ENCODE peak calls at places on chromosomes 16 and 17, in ten cellular contexts. One of them, this sample, is unnamed.

GRCh38 chr17:34171245-34171818 is 83.8 kb upstream of the CCL2 start:
- DNase-seq in mucosa of descending colon: peak
- DNase-seq in GM23248: peak
- DNase-seq in transverse colon: peak
- DNase-seq in fibroblast of pulmonary artery: peak
- DNase-seq in A549: peak
- DNase-seq in WERI-Rb-1: peak
- DNase-seq in lung: peak
- DNase-seq in ascending aorta: peak
- DNase-seq in cardiac fibroblast: peak
- DNase-seq in this sample: peak

GRCh38 chr16:69619514-69619913 is 53.7 kb downstream of the NFAT5 start:
- DNase-seq in mucosa of descending colon: no peak
- DNase-seq in GM23248: no peak
- DNase-seq in transverse colon: no peak
- DNase-seq in fibroblast of pulmonary artery: peak
- DNase-seq in A549: no peak
- DNase-seq in WERI-Rb-1: no peak
- DNase-seq in lung: no peak
- DNase-seq in ascending aorta: no peak
- DNase-seq in cardiac fibroblast: peak
- DNase-seq in this sample: no peak

GRCh38 chr16:35391328-35391727 is 1931.9 kb downstream of the TP53TG3F start:
- DNase-seq in mucosa of descending colon: peak
- DNase-seq in GM23248: peak
- DNase-seq in transverse colon: no peak
- DNase-seq in fibroblast of pulmonary artery: peak
- DNase-seq in A549: peak
- DNase-seq in WERI-Rb-1: peak
- DNase-seq in lung: peak
- DNase-seq in ascending aorta: no peak
- DNase-seq in cardiac fibroblast: peak
- DNase-seq in this sample: peak

GRCh38 chr17:82938486-82939212 is 98.8 kb upstream of the ZNF750 start:
- DNase-seq in mucosa of descending colon: no peak
- DNase-seq in GM23248: no peak
- DNase-seq in transverse colon: no peak
- DNase-seq in fibroblast of pulmonary artery: no peak
- DNase-seq in A549: no peak
- DNase-seq in WERI-Rb-1: no peak
- DNase-seq in lung: no peak
- DNase-seq in ascending aorta: peak
- DNase-seq in cardiac fibroblast: no peak
- DNase-seq in this sample: no peak

GRCh38 chr17:31313982-31314787 is at the start of gene EVI2B:
- DNase-seq in mucosa of descending colon: peak
- DNase-seq in GM23248: peak
- DNase-seq in transverse colon: no peak
- DNase-seq in fibroblast of pulmonary artery: peak
- DNase-seq in A549: peak
- DNase-seq in WERI-Rb-1: no peak
- DNase-seq in lung: no peak
- DNase-seq in ascending aorta: no peak
- DNase-seq in cardiac fibroblast: peak
- DNase-seq in this sample: no peak

GRCh38 chr17:28159004-28159403 is 116.5 kb downstream of the NLK start:
- DNase-seq in mucosa of descending colon: no peak
- DNase-seq in GM23248: no peak
- DNase-seq in transverse colon: no peak
- DNase-seq in fibroblast of pulmonary artery: no peak
- DNase-seq in A549: no peak
- DNase-seq in WERI-Rb-1: no peak
- DNase-seq in lung: no peak
- DNase-seq in ascending aorta: no peak
- DNase-seq in cardiac fibroblast: no peak
- DNase-seq in this sample: no peak

GRCh38 chr16:3058173-3059030 is 7.0 kb upstream of the IL32 start:
- DNase-seq in mucosa of descending colon: peak
- DNase-seq in GM23248: peak
- DNase-seq in transverse colon: peak
- DNase-seq in fibroblast of pulmonary artery: peak
- DNase-seq in A549: peak
- DNase-seq in WERI-Rb-1: peak
- DNase-seq in lung: no peak
- DNase-seq in ascending aorta: peak
- DNase-seq in cardiac fibroblast: peak
- DNase-seq in this sample: peak

GRCh38 chr17:59381716-59382570 is 50.5 kb downstream of the YPEL2 start:
- DNase-seq in mucosa of descending colon: peak
- DNase-seq in GM23248: peak
- DNase-seq in transverse colon: peak
- DNase-seq in fibroblast of pulmonary artery: peak
- DNase-seq in A549: no peak
- DNase-seq in WERI-Rb-1: no peak
- DNase-seq in lung: no peak
- DNase-seq in ascending aorta: peak
- DNase-seq in cardiac fibroblast: peak
- DNase-seq in this sample: no peak

GRCh38 chr17:46865100-46865499 is 13.7 kb downstream of the WNT9B start:
- DNase-seq in mucosa of descending colon: no peak
- DNase-seq in GM23248: peak
- DNase-seq in transverse colon: no peak
- DNase-seq in fibroblast of pulmonary artery: no peak
- DNase-seq in A549: no peak
- DNase-seq in WERI-Rb-1: no peak
- DNase-seq in lung: no peak
- DNase-seq in ascending aorta: no peak
- DNase-seq in cardiac fibroblast: no peak
- DNase-seq in this sample: no peak

GRCh38 chr17:48505788-48506187 is 25.0 kb downstream of the HOXB1 start:
- DNase-seq in mucosa of descending colon: peak
- DNase-seq in GM23248: peak
- DNase-seq in transverse colon: no peak
- DNase-seq in fibroblast of pulmonary artery: peak
- DNase-seq in A549: peak
- DNase-seq in WERI-Rb-1: no peak
- DNase-seq in lung: no peak
- DNase-seq in ascending aorta: no peak
- DNase-seq in cardiac fibroblast: peak
- DNase-seq in this sample: peak

GRCh38 chr17:64504769-64505319 is 1.2 kb downstream of the DDX5 start:
- DNase-seq in mucosa of descending colon: no peak
- DNase-seq in GM23248: no peak
- DNase-seq in transverse colon: no peak
- DNase-seq in fibroblast of pulmonary artery: peak
- DNase-seq in A549: peak
- DNase-seq in WERI-Rb-1: no peak
- DNase-seq in lung: no peak
- DNase-seq in ascending aorta: no peak
- DNase-seq in cardiac fibroblast: peak
- DNase-seq in this sample: no peak

GRCh38 chr17:39820541-39820940 is 43.6 kb downstream of the IKZF3 start:
- DNase-seq in mucosa of descending colon: no peak
- DNase-seq in GM23248: no peak
- DNase-seq in transverse colon: no peak
- DNase-seq in fibroblast of pulmonary artery: no peak
- DNase-seq in A549: no peak
- DNase-seq in WERI-Rb-1: peak
- DNase-seq in lung: no peak
- DNase-seq in ascending aorta: no peak
- DNase-seq in cardiac fibroblast: no peak
- DNase-seq in this sample: no peak

GRCh38 chr17:39816272-39816671 is 47.8 kb downstream of the IKZF3 start:
- DNase-seq in mucosa of descending colon: no peak
- DNase-seq in GM23248: no peak
- DNase-seq in transverse colon: no peak
- DNase-seq in fibroblast of pulmonary artery: no peak
- DNase-seq in A549: no peak
- DNase-seq in WERI-Rb-1: no peak
- DNase-seq in lung: no peak
- DNase-seq in ascending aorta: no peak
- DNase-seq in cardiac fibroblast: no peak
- DNase-seq in this sample: no peak

GRCh38 chr17:39822051-39822450 is 42.1 kb downstream of the IKZF3 start:
- DNase-seq in mucosa of descending colon: no peak
- DNase-seq in GM23248: no peak
- DNase-seq in transverse colon: no peak
- DNase-seq in fibroblast of pulmonary artery: no peak
- DNase-seq in A549: no peak
- DNase-seq in WERI-Rb-1: no peak
- DNase-seq in lung: no peak
- DNase-seq in ascending aorta: no peak
- DNase-seq in cardiac fibroblast: no peak
- DNase-seq in this sample: no peak

GRCh38 chr17:39820987-39821386 is 43.1 kb downstream of the IKZF3 start:
- DNase-seq in mucosa of descending colon: no peak
- DNase-seq in GM23248: no peak
- DNase-seq in transverse colon: no peak
- DNase-seq in fibroblast of pulmonary artery: no peak
- DNase-seq in A549: no peak
- DNase-seq in WERI-Rb-1: no peak
- DNase-seq in lung: no peak
- DNase-seq in ascending aorta: no peak
- DNase-seq in cardiac fibroblast: no peak
- DNase-seq in this sample: no peak

GRCh38 chr17:39818282-39819000 is 45.7 kb downstream of the IKZF3 start:
- DNase-seq in mucosa of descending colon: no peak
- DNase-seq in GM23248: no peak
- DNase-seq in transverse colon: no peak
- DNase-seq in fibroblast of pulmonary artery: no peak
- DNase-seq in A549: no peak
- DNase-seq in WERI-Rb-1: no peak
- DNase-seq in lung: no peak
- DNase-seq in ascending aorta: no peak
- DNase-seq in cardiac fibroblast: no peak
- DNase-seq in this sample: no peak
- H3K4me3 ChIP-seq in mucosa of descending colon: no peak
- H3K4me3 ChIP-seq in GM23248: no peak
- H3K4me3 ChIP-seq in transverse colon: no peak
- H3K4me3 ChIP-seq in fibroblast of pulmonary artery: no peak
- H3K4me3 ChIP-seq in A549: no peak
- H3K4me3 ChIP-seq in WERI-Rb-1: no peak
- H3K4me3 ChIP-seq in lung: no peak
- H3K4me3 ChIP-seq in ascending aorta: no peak
- H3K4me3 ChIP-seq in cardiac fibroblast: no peak
- H3K4me3 ChIP-seq in this sample: no peak

DNA sequence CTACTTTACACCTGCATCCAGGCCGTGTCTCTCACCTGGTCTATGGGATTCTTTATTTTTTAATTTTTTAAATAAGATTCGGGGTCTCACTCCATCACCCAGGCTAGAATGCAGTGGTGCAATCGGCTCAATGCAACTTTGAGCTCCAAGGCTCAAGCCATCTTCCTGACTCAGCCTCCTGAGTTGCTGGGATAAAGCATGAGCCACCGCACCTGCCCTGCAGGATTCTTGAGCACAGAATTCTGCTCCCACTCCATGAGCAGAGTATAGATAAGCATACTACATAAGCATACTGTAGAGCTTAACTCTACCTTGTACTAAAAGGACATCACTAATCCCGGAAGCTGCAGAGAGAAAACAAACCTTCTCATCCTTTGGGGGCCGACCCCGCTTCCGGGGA is 15.5 kb downstream of the GLYR1 start:
- DNase-seq in mucosa of descending colon: no peak
- DNase-seq in GM23248: no peak
- DNase-seq in transverse colon: no peak
- DNase-seq in fibroblast of pulmonary artery: no peak
- DNase-seq in A549: no peak
- DNase-seq in WERI-Rb-1: no peak
- DNase-seq in lung: no peak
- DNase-seq in ascending aorta: no peak
- DNase-seq in cardiac fibroblast: no peak
- DNase-seq in this sample: no peak
- H3K4me3 ChIP-seq in mucosa of descending colon: no peak
- H3K4me3 ChIP-seq in GM23248: no peak
- H3K4me3 ChIP-seq in transverse colon: no peak
- H3K4me3 ChIP-seq in fibroblast of pulmonary artery: no peak
- H3K4me3 ChIP-seq in A549: no peak
- H3K4me3 ChIP-seq in WERI-Rb-1: no peak
- H3K4me3 ChIP-seq in lung: no peak
- H3K4me3 ChIP-seq in ascending aorta: no peak
- H3K4me3 ChIP-seq in cardiac fibroblast: no peak
- H3K4me3 ChIP-seq in this sample: no peak

DNA sequence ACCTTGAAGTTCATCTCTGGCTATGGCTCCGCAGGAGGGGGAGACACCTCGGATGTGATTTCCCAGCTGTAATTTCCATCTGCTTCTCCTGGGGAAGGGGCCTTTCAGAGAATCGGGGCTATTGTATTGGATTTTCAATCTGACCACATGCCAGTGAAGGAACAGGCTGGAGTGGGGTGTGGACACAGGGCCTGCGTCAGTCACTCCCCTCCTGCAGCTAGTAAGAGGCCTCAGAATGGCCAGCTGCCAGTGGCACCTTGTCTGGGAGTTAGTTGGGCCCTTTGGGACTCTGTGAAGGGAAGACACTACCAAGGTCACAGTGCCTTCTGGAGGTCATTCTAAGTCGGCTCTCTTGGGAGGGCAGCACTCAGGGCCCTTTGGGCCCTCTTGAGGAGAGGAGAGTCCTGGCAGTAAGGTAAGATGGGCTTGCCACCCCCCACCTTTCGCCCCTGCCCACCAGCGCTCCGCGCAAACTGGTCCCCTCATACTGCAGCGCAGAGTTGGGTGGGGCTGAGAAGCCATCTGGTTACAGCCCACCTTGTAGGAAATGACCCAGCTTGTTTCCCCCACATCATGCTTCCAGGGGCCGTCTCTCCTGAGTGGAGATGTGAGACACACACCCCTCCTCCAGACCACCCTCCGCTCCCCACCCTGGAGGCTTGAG is 5.4 kb downstream of the NXPH3 start:
- DNase-seq in mucosa of descending colon: no peak
- DNase-seq in GM23248: no peak
- DNase-seq in transverse colon: no peak
- DNase-seq in fibroblast of pulmonary artery: no peak
- DNase-seq in A549: no peak
- DNase-seq in WERI-Rb-1: no peak
- DNase-seq in lung: no peak
- DNase-seq in ascending aorta: no peak
- DNase-seq in cardiac fibroblast: no peak
- DNase-seq in this sample: no peak
- H3K4me3 ChIP-seq in mucosa of descending colon: no peak
- H3K4me3 ChIP-seq in GM23248: no peak
- H3K4me3 ChIP-seq in transverse colon: no peak
- H3K4me3 ChIP-seq in fibroblast of pulmonary artery: no peak
- H3K4me3 ChIP-seq in A549: no peak
- H3K4me3 ChIP-seq in WERI-Rb-1: no peak
- H3K4me3 ChIP-seq in lung: no peak
- H3K4me3 ChIP-seq in ascending aorta: no peak
- H3K4me3 ChIP-seq in cardiac fibroblast: no peak
- H3K4me3 ChIP-seq in this sample: no peak

GRCh38 chr17:44326867-44327444 is 2.3 kb upstream of the SLC25A39 start:
- DNase-seq in mucosa of descending colon: peak
- DNase-seq in GM23248: peak
- DNase-seq in transverse colon: peak
- DNase-seq in fibroblast of pulmonary artery: peak
- DNase-seq in A549: peak
- DNase-seq in WERI-Rb-1: peak
- DNase-seq in lung: peak
- DNase-seq in ascending aorta: peak
- DNase-seq in cardiac fibroblast: peak
- DNase-seq in this sample: peak
- H3K4me3 ChIP-seq in mucosa of descending colon: no peak
- H3K4me3 ChIP-seq in GM23248: peak
- H3K4me3 ChIP-seq in transverse colon: peak
- H3K4me3 ChIP-seq in fibroblast of pulmonary artery: no peak
- H3K4me3 ChIP-seq in A549: peak
- H3K4me3 ChIP-seq in WERI-Rb-1: no peak
- H3K4me3 ChIP-seq in lung: no peak
- H3K4me3 ChIP-seq in ascending aorta: peak
- H3K4me3 ChIP-seq in cardiac fibroblast: no peak
- H3K4me3 ChIP-seq in this sample: peak